ENCODE peak calls at places on chromosomes 5 and 9, in seven cellular contexts. One of them, this sample, is unnamed.

GRCh38 chr9:104872959-104873850 is 54.8 kb downstream of the ABCA1 start:
- DNase-seq in mesendoderm: peak; percentile 73
- DNase-seq in transverse colon: peak; percentile 28
- DNase-seq in hepatocyte: peak; percentile 55
- DNase-seq in adrenal gland: peak; percentile 91
- DNase-seq in right atrium auricular region: peak; percentile 67
- DNase-seq in heart left ventricle: peak; percentile 32
- DNase-seq in this sample: no peak

GRCh38 chr5:4699592-4699991 is 440.5 kb upstream of the ADAMTS16 start:
- DNase-seq in mesendoderm: no peak
- DNase-seq in transverse colon: no peak
- DNase-seq in hepatocyte: no peak
- DNase-seq in adrenal gland: no peak
- DNase-seq in right atrium auricular region: no peak
- DNase-seq in heart left ventricle: no peak
- DNase-seq in this sample: no peak

GRCh38 chr5:82517544-82517943 is 239.4 kb upstream of the RPS23 start:
- DNase-seq in mesendoderm: no peak
- DNase-seq in transverse colon: no peak
- DNase-seq in hepatocyte: no peak
- DNase-seq in adrenal gland: no peak
- DNase-seq in right atrium auricular region: no peak
- DNase-seq in heart left ventricle: no peak
- DNase-seq in this sample: no peak

GRCh38 chr5:175922192-175922885 is 45.8 kb downstream of the THOC3 start:
- DNase-seq in mesendoderm: no peak
- DNase-seq in transverse colon: no peak
- DNase-seq in hepatocyte: no peak
- DNase-seq in adrenal gland: no peak
- DNase-seq in right atrium auricular region: no peak
- DNase-seq in heart left ventricle: no peak
- DNase-seq in this sample: no peak

GRCh38 chr9:117136461-117136860 is 278.4 kb downstream of the ASTN2 start:
- DNase-seq in mesendoderm: no peak
- DNase-seq in transverse colon: no peak
- DNase-seq in hepatocyte: no peak
- DNase-seq in adrenal gland: no peak
- DNase-seq in right atrium auricular region: no peak
- DNase-seq in heart left ventricle: no peak
- DNase-seq in this sample: no peak

GRCh38 chr5:7190727-7191126 is 205.2 kb upstream of the ADCY2 start:
- DNase-seq in mesendoderm: no peak
- DNase-seq in transverse colon: no peak
- DNase-seq in hepatocyte: no peak
- DNase-seq in adrenal gland: peak; percentile 61
- DNase-seq in right atrium auricular region: no peak
- DNase-seq in heart left ventricle: no peak
- DNase-seq in this sample: no peak

GRCh38 chr5:180807654-180808414 is 5.2 kb upstream of the MGAT1 start:
- DNase-seq in mesendoderm: no peak
- DNase-seq in transverse colon: peak; percentile 6
- DNase-seq in hepatocyte: no peak
- DNase-seq in adrenal gland: peak; percentile 14
- DNase-seq in right atrium auricular region: no peak
- DNase-seq in heart left ventricle: no peak
- DNase-seq in this sample: no peak

GRCh38 chr5:5793560-5793959 is 371.1 kb downstream of the ICE1 start:
- DNase-seq in mesendoderm: no peak
- DNase-seq in transverse colon: no peak
- DNase-seq in hepatocyte: no peak
- DNase-seq in adrenal gland: no peak
- DNase-seq in right atrium auricular region: no peak
- DNase-seq in heart left ventricle: no peak
- DNase-seq in this sample: no peak

GRCh38 chr9:81759680-81760215 is 70.4 kb upstream of the TLE1 start:
- DNase-seq in mesendoderm: peak; percentile 67
- DNase-seq in transverse colon: no peak
- DNase-seq in hepatocyte: peak; percentile 81
- DNase-seq in adrenal gland: peak; percentile 78
- DNase-seq in right atrium auricular region: peak; percentile 61
- DNase-seq in heart left ventricle: no peak
- DNase-seq in this sample: no peak

GRCh38 chr9:134340475-134341186 is 14.4 kb downstream of the RXRA start:
- DNase-seq in mesendoderm: no peak
- DNase-seq in transverse colon: no peak
- DNase-seq in hepatocyte: no peak
- DNase-seq in adrenal gland: peak; percentile 57
- DNase-seq in right atrium auricular region: no peak
- DNase-seq in heart left ventricle: peak; percentile 80
- DNase-seq in this sample: no peak

GRCh38 chr5:7876867-7877266 is 7.9 kb downstream of the MTRR start:
- DNase-seq in mesendoderm: no peak
- DNase-seq in transverse colon: no peak
- DNase-seq in hepatocyte: no peak
- DNase-seq in adrenal gland: peak; percentile 21
- DNase-seq in right atrium auricular region: no peak
- DNase-seq in heart left ventricle: no peak
- DNase-seq in this sample: no peak

GRCh38 chr9:107213561-107214028 is 69.5 kb upstream of the RAD23B start:
- DNase-seq in mesendoderm: peak; percentile 91
- DNase-seq in transverse colon: no peak
- DNase-seq in hepatocyte: peak; percentile 55
- DNase-seq in adrenal gland: no peak
- DNase-seq in right atrium auricular region: no peak
- DNase-seq in heart left ventricle: no peak
- DNase-seq in this sample: peak; percentile 2

GRCh38 chr5:146645382-146645781 is 129.4 kb upstream of the GPR151 start:
- DNase-seq in mesendoderm: peak; percentile 36
- DNase-seq in transverse colon: no peak
- DNase-seq in hepatocyte: peak; percentile 17
- DNase-seq in adrenal gland: no peak
- DNase-seq in right atrium auricular region: no peak
- DNase-seq in heart left ventricle: no peak
- DNase-seq in this sample: no peak

GRCh38 chr5:55173696-55174101 is 722 bp upstream of the CDC20B start:
- DNase-seq in mesendoderm: no peak
- DNase-seq in transverse colon: no peak
- DNase-seq in hepatocyte: no peak
- DNase-seq in adrenal gland: no peak
- DNase-seq in right atrium auricular region: no peak
- DNase-seq in heart left ventricle: no peak
- DNase-seq in this sample: no peak

GRCh38 chr5:16909464-16909863 is 26.6 kb downstream of the MYO10 start:
- DNase-seq in mesendoderm: no peak
- DNase-seq in transverse colon: no peak
- DNase-seq in hepatocyte: no peak
- DNase-seq in adrenal gland: no peak
- DNase-seq in right atrium auricular region: no peak
- DNase-seq in heart left ventricle: no peak
- DNase-seq in this sample: no peak

GRCh38 chr9:1032181-1032580 is 18.0 kb upstream of the DMRT2 start:
- DNase-seq in mesendoderm: no peak
- DNase-seq in transverse colon: no peak
- DNase-seq in hepatocyte: no peak
- DNase-seq in adrenal gland: no peak
- DNase-seq in right atrium auricular region: no peak
- DNase-seq in heart left ventricle: no peak
- DNase-seq in this sample: no peak

GRCh38 chr9:37967681-37968080 is 63.8 kb upstream of the SLC25A51 start:
- DNase-seq in mesendoderm: no peak
- DNase-seq in transverse colon: no peak
- DNase-seq in hepatocyte: no peak
- DNase-seq in adrenal gland: no peak
- DNase-seq in right atrium auricular region: no peak
- DNase-seq in heart left ventricle: no peak
- DNase-seq in this sample: no peak

GRCh38 chr5:128271859-128272446 is 188.4 kb downstream of the SLC12A2 start:
- DNase-seq in mesendoderm: peak; percentile 56
- DNase-seq in transverse colon: no peak
- DNase-seq in hepatocyte: peak; percentile 46
- DNase-seq in adrenal gland: peak; percentile 36
- DNase-seq in right atrium auricular region: no peak
- DNase-seq in heart left ventricle: peak; percentile 31
- DNase-seq in this sample: no peak

GRCh38 chr9:89421595-89421994 is 76.3 kb downstream of the SEMA4D start:
- DNase-seq in mesendoderm: no peak
- DNase-seq in transverse colon: no peak
- DNase-seq in hepatocyte: no peak
- DNase-seq in adrenal gland: no peak
- DNase-seq in right atrium auricular region: no peak
- DNase-seq in heart left ventricle: no peak
- DNase-seq in this sample: no peak

GRCh38 chr5:42993516-42994284 is 46.4 kb downstream of the ANXA2R start:
- DNase-seq in mesendoderm: no peak
- DNase-seq in transverse colon: peak; percentile 33
- DNase-seq in hepatocyte: no peak
- DNase-seq in adrenal gland: no peak
- DNase-seq in right atrium auricular region: no peak
- DNase-seq in heart left ventricle: peak; percentile 41
- DNase-seq in this sample: peak; percentile 81

GRCh38 chr9:132823370-132824144 is 54.5 kb downstream of the AK8 start:
- DNase-seq in mesendoderm: no peak
- DNase-seq in transverse colon: peak; percentile 17
- DNase-seq in hepatocyte: no peak
- DNase-seq in adrenal gland: no peak
- DNase-seq in right atrium auricular region: no peak
- DNase-seq in heart left ventricle: no peak
- DNase-seq in this sample: no peak

GRCh38 chr9:88372103-88372694 is 16.0 kb upstream of the SPIN1 start:
- DNase-seq in mesendoderm: no peak
- DNase-seq in transverse colon: no peak
- DNase-seq in hepatocyte: no peak
- DNase-seq in adrenal gland: no peak
- DNase-seq in right atrium auricular region: no peak
- DNase-seq in heart left ventricle: no peak
- DNase-seq in this sample: no peak

GRCh38 chr9:99368341-99369326 is 146.6 kb downstream of the SEC61B start:
- DNase-seq in mesendoderm: no peak
- DNase-seq in transverse colon: peak; percentile 10
- DNase-seq in hepatocyte: no peak
- DNase-seq in adrenal gland: peak; percentile 40
- DNase-seq in right atrium auricular region: peak; percentile 72
- DNase-seq in heart left ventricle: peak; percentile 80
- DNase-seq in this sample: no peak

GRCh38 chr5:131709043-131709442 is 74.0 kb upstream of the RAPGEF6 start:
- DNase-seq in mesendoderm: no peak
- DNase-seq in transverse colon: no peak
- DNase-seq in hepatocyte: no peak
- DNase-seq in adrenal gland: no peak
- DNase-seq in right atrium auricular region: no peak
- DNase-seq in heart left ventricle: no peak
- DNase-seq in this sample: no peak

GRCh38 chr5:154813736-154814135 is 36.7 kb downstream of the FAXDC2 start:
- DNase-seq in mesendoderm: no peak
- DNase-seq in transverse colon: no peak
- DNase-seq in hepatocyte: no peak
- DNase-seq in adrenal gland: no peak
- DNase-seq in right atrium auricular region: no peak
- DNase-seq in heart left ventricle: no peak
- DNase-seq in this sample: peak; percentile 43

GRCh38 chr5:132464155-132464939 is 26.2 kb downstream of the IRF1 start:
- DNase-seq in mesendoderm: peak; percentile 36
- DNase-seq in transverse colon: peak; percentile 55
- DNase-seq in hepatocyte: no peak
- DNase-seq in adrenal gland: no peak
- DNase-seq in right atrium auricular region: no peak
- DNase-seq in heart left ventricle: no peak
- DNase-seq in this sample: peak; percentile 28

GRCh38 chr9:134547161-134548100 is 94.2 kb upstream of the COL5A1 start:
- DNase-seq in mesendoderm: no peak
- DNase-seq in transverse colon: no peak
- DNase-seq in hepatocyte: no peak
- DNase-seq in adrenal gland: no peak
- DNase-seq in right atrium auricular region: no peak
- DNase-seq in heart left ventricle: no peak
- DNase-seq in this sample: no peak

DNA sequence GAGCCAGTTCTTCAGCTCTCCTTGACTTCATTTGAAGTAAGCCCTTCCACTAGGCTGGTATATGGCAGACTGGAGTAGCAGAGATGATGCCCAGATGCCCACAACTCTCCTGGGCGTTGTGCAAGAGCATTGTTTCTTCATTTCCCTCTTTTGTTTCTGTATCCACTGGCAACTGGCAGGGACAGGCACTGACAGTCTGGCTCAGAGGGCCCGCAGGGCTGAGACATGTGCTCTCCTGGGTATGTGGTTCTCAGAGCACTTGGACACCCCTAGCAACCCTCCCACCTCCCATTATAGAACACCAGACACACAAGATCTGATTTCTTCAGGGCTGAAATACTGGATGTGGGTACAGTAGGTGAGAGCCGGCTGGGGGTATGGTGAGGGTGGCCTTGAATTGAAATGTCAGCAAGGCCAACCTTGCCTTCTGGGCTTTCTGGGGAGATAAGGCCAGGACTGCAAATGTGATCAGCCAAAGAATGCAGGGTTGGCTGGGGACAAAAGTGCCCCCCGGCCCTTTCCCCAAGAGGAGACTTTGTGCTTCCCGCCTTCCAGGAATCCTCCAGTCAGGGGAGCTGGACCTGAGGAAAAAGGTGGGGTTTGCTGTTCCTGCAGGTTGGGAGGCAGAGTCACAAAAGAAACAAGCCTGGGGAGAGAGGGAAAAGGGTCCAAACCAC is 28.6 kb upstream of the CTNNA1 start:
- DNase-seq in mesendoderm: peak; percentile 72
- DNase-seq in transverse colon: no peak
- DNase-seq in hepatocyte: no peak
- DNase-seq in adrenal gland: peak; percentile 47
- DNase-seq in right atrium auricular region: no peak
- DNase-seq in heart left ventricle: no peak
- DNase-seq in this sample: no peak
- H3K27ac ChIP-seq in mesendoderm: no peak overlapping the region
- H3K27ac ChIP-seq in transverse colon: peak overlapping the region; percentile 47
- H3K27ac ChIP-seq in hepatocyte: peak overlapping the region; percentile 85
- H3K27ac ChIP-seq in adrenal gland: no peak overlapping the region
- H3K27ac ChIP-seq in right atrium auricular region: no peak overlapping the region
- H3K27ac ChIP-seq in heart left ventricle: no peak overlapping the region
- H3K27ac ChIP-seq in this sample: no peak overlapping the region

GRCh38 chr9:136745389-136746218 is 2.7 kb downstream of the LCN6 start:
- DNase-seq in mesendoderm: no peak
- DNase-seq in transverse colon: no peak
- DNase-seq in hepatocyte: no peak
- DNase-seq in adrenal gland: no peak
- DNase-seq in right atrium auricular region: no peak
- DNase-seq in heart left ventricle: no peak
- DNase-seq in this sample: no peak
- H3K4me1 ChIP-seq in mesendoderm: no peaks in the 10 kb centered on the region
- H3K4me1 ChIP-seq in transverse colon: peaks cover 15% of the 10 kb centered on the region
- H3K4me1 ChIP-seq in hepatocyte: peaks cover 7% of the 10 kb centered on the region
- H3K4me1 ChIP-seq in adrenal gland: peaks cover 5% of the 10 kb centered on the region
- H3K4me1 ChIP-seq in right atrium auricular region: peaks cover 43% of the 10 kb centered on the region
- H3K4me1 ChIP-seq in heart left ventricle: peaks cover 40% of the 10 kb centered on the region
- H3K4me1 ChIP-seq in this sample: peaks cover 13% of the 10 kb centered on the region

GRCh38 chr5:157562111-157562581 is 13.4 kb downstream of the ADAM19 start:
- DNase-seq in mesendoderm: no peak
- DNase-seq in transverse colon: no peak
- DNase-seq in hepatocyte: no peak
- DNase-seq in adrenal gland: no peak
- DNase-seq in right atrium auricular region: no peak
- DNase-seq in heart left ventricle: peak; percentile 83
- DNase-seq in this sample: no peak
- H3K4me3 ChIP-seq in mesendoderm: no peak overlapping the region
- H3K4me3 ChIP-seq in transverse colon: no peak overlapping the region
- H3K4me3 ChIP-seq in hepatocyte: no peak overlapping the region
- H3K4me3 ChIP-seq in adrenal gland: no peak overlapping the region
- H3K4me3 ChIP-seq in right atrium auricular region: no peak overlapping the region
- H3K4me3 ChIP-seq in heart left ventricle: no peak overlapping the region
- H3K4me3 ChIP-seq in this sample: no peak overlapping the region

GRCh38 chr9:15246243-15246642 is 60.8 kb downstream of the TTC39B start:
- DNase-seq in mesendoderm: no peak
- DNase-seq in transverse colon: no peak
- DNase-seq in hepatocyte: no peak
- DNase-seq in adrenal gland: no peak
- DNase-seq in right atrium auricular region: no peak
- DNase-seq in heart left ventricle: no peak
- DNase-seq in this sample: no peak
- H3K27ac ChIP-seq in mesendoderm: no peak overlapping the region
- H3K27ac ChIP-seq in transverse colon: no peak overlapping the region
- H3K27ac ChIP-seq in hepatocyte: no peak overlapping the region
- H3K27ac ChIP-seq in adrenal gland: no peak overlapping the region
- H3K27ac ChIP-seq in right atrium auricular region: no peak overlapping the region
- H3K27ac ChIP-seq in heart left ventricle: no peak overlapping the region
- H3K27ac ChIP-seq in this sample: no peak overlapping the region